ENCODE peak calls at places on chromosomes 11 and 22, in ten cellular contexts. Z, U, H, E, B, A, V, N, D and X are unnamed samples. For H3K27me3, the result is how much of the 10 kb centered on the place peaks cover.

GRCh38 chr22:24588370-24588755 is 4.5 kb downstream of the LRRC75B start:
- DNase-seq in A (peak), N (no peak), U (no peak), V (no peak), B (no peak), H (no peak), D (no peak), Z (no peak), E (no peak), X (no peak)

GRCh38 chr11:47659273-47659672 is 16.9 kb upstream of the MTCH2 start:
- DNase-seq in V (no peak), B (no peak), Z (no peak), U (no peak), A (no peak), E (no peak), H (peak), D (no peak), N (no peak), X (no peak)

GRCh38 chr11:109794501-109794900 is 298.7 kb upstream of the ZC3H12C start:
- DNase-seq in D (no peak), H (peak), E (no peak), N (no peak), V (no peak), B (no peak), Z (peak), A (no peak), U (no peak), X (no peak)

GRCh38 chr11:61529537-61530225 is 21.1 kb downstream of the LRRC10B start:
- DNase-seq in B (no peak), Z (no peak), V (no peak), H (no peak), E (peak), D (no peak), N (no peak), A (no peak), U (peak), X (no peak)

GRCh38 chr11:82845336-82846036 is 54.7 kb downstream of the PRCP start:
- DNase-seq in H (no peak), V (no peak), Z (no peak), E (no peak), A (no peak), B (no peak), N (no peak), U (no peak), D (no peak), X (no peak)

GRCh38 chr22:35775339-35775738 is 57.7 kb downstream of the APOL5 start:
- DNase-seq in N (no peak), E (no peak), D (no peak), U (no peak), H (no peak), A (no peak), V (no peak), Z (no peak), B (no peak), X (no peak)

GRCh38 chr11:104663190-104664140 is 234.8 kb downstream of the CASP12 start:
- DNase-seq in V (no peak), D (no peak), H (peak), Z (no peak), B (no peak), E (no peak), A (no peak), U (no peak), N (no peak), X (peak)

GRCh38 chr22:43136255-43136654 is 6.9 kb downstream of the MCAT start:
- DNase-seq in N (no peak), D (no peak), V (no peak), Z (no peak), H (peak), U (no peak), E (no peak), A (peak), B (no peak), X (no peak)

GRCh38 chr11:2574553-2575535 is 125.0 kb downstream of the KCNQ1OT1 start:
- DNase-seq in V (no peak), E (no peak), U (peak), N (peak), A (peak), H (no peak), B (no peak), Z (no peak), D (no peak), X (peak)

GRCh38 chr11:94376841-94377240 is 24.4 kb downstream of the GPR83 start:
- DNase-seq in D (no peak), H (no peak), A (no peak), B (no peak), E (no peak), N (no peak), Z (no peak), V (peak), U (no peak), X (peak)

GRCh38 chr11:2724653-2725366 is 25.0 kb upstream of the KCNQ1OT1 start:
- DNase-seq in H (no peak), Z (peak), V (no peak), U (no peak), A (no peak), N (no peak), D (no peak), B (no peak), E (no peak), X (no peak)

GRCh38 chr11:94128171-94128745 is 383 bp upstream of the PANX1 start:
- DNase-seq in Z (no peak), D (no peak), N (peak), U (no peak), V (no peak), A (peak), E (no peak), H (no peak), B (no peak), X (no peak)

GRCh38 chr11:74072721-74073120 is 63.8 kb upstream of the UCP3 start:
- DNase-seq in V (no peak), U (no peak), A (no peak), Z (no peak), N (no peak), D (no peak), B (no peak), E (no peak), H (no peak), X (no peak)

GRCh38 chr11:133545199-133545709 is 13.0 kb upstream of the OPCML start:
- DNase-seq in V (no peak), B (no peak), A (no peak), D (no peak), E (no peak), U (no peak), N (no peak), Z (no peak), H (no peak), X (no peak)

GRCh38 chr22:49369726-49370717 is 457.7 kb downstream of the BRD1 start:
- DNase-seq in H (no peak), V (no peak), B (no peak), U (peak), Z (no peak), A (peak), D (peak), E (peak), N (peak), X (no peak)

DNA sequence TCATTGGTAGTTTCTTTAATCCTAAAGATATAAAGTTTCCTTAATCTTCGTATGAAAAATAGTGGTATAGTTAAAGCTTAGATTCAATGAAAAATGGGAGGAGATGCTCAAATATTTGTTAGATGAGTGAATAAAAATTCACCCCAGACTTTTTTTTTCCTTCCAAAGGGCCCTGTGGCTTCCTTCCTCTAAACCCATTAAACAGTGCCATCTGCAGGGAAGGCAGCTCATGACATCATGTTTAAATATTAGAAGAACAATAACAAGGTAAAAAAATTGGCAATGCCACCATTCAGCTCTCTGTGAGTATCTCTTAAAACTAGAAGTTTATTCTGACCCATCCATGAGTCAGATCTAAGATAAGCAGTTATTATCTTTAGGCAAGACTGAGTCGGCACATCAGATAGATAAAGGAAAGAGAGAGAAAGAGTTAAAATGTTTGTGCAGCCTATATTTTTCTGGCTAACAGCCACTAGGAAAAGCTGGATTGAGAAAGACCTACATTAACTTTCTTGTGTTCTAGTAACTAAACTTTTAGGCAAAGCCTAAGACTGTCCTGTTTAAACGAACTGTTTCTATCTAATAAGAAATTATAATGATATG is 19.1 kb upstream of the OOSP1 start:
- DNase-seq in D (no peak), Z (peak), B (no peak), H (peak), N (no peak), E (no peak), A (peak), V (no peak), U (no peak), X (peak)
- TF ChIP-seq CTCF in D (no peak), Z (peak), B (peak), H (peak), N (peak), E (no peak), A (no peak), V (peak), U (peak), X (peak)

GRCh38 chr11:130858215-130858614 is 58.1 kb downstream of the SNX19 start:
- DNase-seq in U (no peak), N (no peak), V (no peak), E (no peak), Z (no peak), D (peak), A (no peak), H (no peak), B (no peak), X (peak)
- H3K4me3 ChIP-seq in U (no peak), N (no peak), V (no peak), E (no peak), Z (no peak), D (no peak), A (no peak), H (no peak), B (no peak), X (no peak)

DNA sequence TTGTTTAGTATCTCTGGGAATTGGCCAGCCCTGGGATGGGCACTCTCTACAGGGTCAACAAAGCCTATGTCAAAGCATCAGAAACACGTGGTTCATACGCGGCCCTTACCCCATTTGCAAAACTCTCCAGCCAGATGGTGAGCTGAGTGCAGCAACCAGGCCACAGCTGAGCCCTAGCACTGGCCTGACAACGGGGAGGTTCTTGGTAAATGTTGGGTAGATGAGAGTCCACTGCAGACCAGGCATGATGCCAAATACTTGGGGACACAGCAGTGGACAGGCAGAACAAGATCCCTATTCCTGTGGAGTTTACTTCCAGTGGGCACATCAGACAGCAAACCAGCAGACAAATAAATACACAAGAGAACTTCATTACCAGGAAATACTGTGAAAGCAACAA is 172.1 kb upstream of the SYT13 start:
- DNase-seq in B (no peak), A (no peak), V (no peak), U (no peak), N (no peak), Z (no peak), D (no peak), E (no peak), H (no peak), X (no peak)
- H3K27me3 ChIP-seq in B (under half), A (under half), V (under half), U (under half), N (under half), Z (under half), D (under half), E (under half), H (under half), X (under half)

GRCh38 chr11:34065505-34066203 is 14.1 kb downstream of the CAPRIN1 start:
- DNase-seq in Z (peak), A (no peak), E (no peak), D (no peak), U (no peak), H (peak), N (no peak), B (no peak), V (no peak), X (no peak)
- TF ChIP-seq CTCF in Z (no peak), A (no peak), E (no peak), D (no peak), U (no peak), H (peak), N (no peak), B (no peak), V (no peak), X (no peak)

DNA sequence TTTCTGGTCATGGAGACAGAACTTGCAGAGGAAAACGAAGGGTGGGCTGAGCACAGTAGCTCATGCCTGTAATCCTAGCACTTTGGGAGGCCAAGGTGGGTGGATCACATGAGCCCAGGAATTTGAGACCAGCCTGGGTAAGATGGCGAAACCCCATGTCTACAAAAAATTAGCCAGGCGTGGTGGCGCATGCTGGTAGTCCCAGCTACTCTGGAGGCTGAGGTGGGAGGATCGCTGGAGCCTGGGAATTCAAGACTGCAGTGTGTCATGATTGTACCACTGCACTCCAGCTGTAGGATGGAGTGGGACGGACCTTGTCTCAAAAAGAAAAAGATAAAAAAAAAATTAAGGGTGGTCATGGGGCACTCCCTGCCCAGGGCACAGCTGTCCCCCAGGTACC is 5.9 kb downstream of the SERPINH1 start:
- DNase-seq in D (no peak), B (no peak), A (no peak), N (no peak), V (no peak), H (no peak), U (no peak), E (no peak), Z (no peak), X (no peak)
- H3K4me3 ChIP-seq in D (no peak), B (no peak), A (no peak), N (no peak), V (no peak), H (no peak), U (no peak), E (no peak), Z (no peak), X (no peak)

GRCh38 chr11:1219446-1219835 is 3.4 kb upstream of the MUC5B start:
- DNase-seq in Z (no peak), D (no peak), A (no peak), H (no peak), U (peak), B (no peak), N (peak), V (no peak), E (no peak), X (no peak)
- H3K27me3 ChIP-seq in Z (under half), D (under half), A (half or more), H (under half), U (under half), B (under half), N (half or more), V (under half), E (under half), X (under half)

GRCh38 chr11:107009190-107009589 is 9.1 kb downstream of the GUCY1A2 start:
- DNase-seq in H (no peak), N (no peak), A (no peak), E (no peak), Z (no peak), B (no peak), D (no peak), V (no peak), U (no peak), X (no peak)
- TF ChIP-seq CTCF in H (no peak), N (no peak), A (no peak), E (no peak), Z (no peak), B (no peak), D (no peak), V (no peak), U (no peak), X (no peak)

GRCh38 chr11:65487467-65488272 is 11.2 kb upstream of the MALAT1 start:
- DNase-seq in H (peak), Z (peak), V (peak), U (peak), D (peak), B (peak), N (peak), A (peak), E (peak), X (peak)
- H3K4me3 ChIP-seq in H (no peak), Z (peak), V (peak), U (no peak), D (no peak), B (no peak), N (peak), A (no peak), E (peak), X (no peak)

DNA sequence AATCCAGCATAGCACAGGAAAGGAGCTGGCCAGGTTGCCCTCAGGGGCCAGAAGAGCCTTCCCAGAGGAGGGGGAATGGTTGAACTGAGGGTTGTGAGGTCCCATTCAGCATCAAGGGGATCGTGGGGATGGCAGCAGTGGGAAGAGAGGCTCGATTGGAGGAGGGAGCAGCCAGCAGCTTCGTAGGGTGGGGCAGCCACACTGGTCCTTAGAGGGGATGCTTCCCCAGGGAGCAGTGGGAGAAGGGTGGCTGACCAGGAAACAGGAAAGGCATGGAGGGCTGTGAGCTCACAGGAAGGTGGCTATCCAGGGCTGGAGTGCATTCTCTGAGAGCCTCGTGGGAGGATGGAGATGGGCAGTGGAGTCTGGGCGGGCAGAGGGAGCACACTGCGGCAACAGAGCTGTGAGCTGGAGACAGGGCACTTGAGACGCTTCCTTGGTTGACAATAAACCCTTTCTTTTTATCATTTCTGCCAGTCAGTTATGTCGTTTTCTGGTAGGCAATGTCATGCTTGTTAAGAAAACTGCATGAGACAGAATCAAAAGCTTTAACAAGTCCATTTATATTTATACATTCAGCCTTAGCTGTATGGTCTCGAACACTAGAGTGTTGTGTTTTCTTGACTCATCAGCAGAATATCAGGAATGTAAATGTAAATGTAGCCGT is 31.7 kb downstream of the PPFIA1 start:
- DNase-seq in V (no peak), Z (no peak), H (peak), B (no peak), D (no peak), U (no peak), N (no peak), A (no peak), E (no peak), X (no peak)
- H3K27me3 ChIP-seq in V (under half), Z (under half), H (under half), B (under half), D (under half), U (under half), N (under half), A (under half), E (under half), X (under half)